ENCODE peak calls at places on chromosomes 12 and 14, in nine cellular contexts. F is T-cell; N is T follicular helper cell; T is HT-29; O is T-helper 17 cell; Q is choroid plexus epithelial cell; R is activated CD8-positive, alpha-beta memory T cell treated with anti-CD3 and anti-CD28 coated beads, Interleukin-2, amount 50 U/mL, for 4 hours; M is globus pallidus; E is head of caudate nucleus. Z is an unnamed sample.

GRCh38 chr12:27332407-27333310 is at the start of gene BMAL2:
- DNase-seq in F (peak), N (no peak), T (peak), O (peak), Q (peak), R (peak), M (no peak), E (no peak), Z (peak)

GRCh38 chr14:103127861-103128598 is 4.8 kb downstream of the TNFAIP2 start:
- DNase-seq in F (no peak), N (no peak), T (peak), O (no peak), Q (no peak), R (no peak), M (peak), E (no peak), Z (no peak)

GRCh38 chr12:89138048-89138852 is 214.1 kb downstream of the DUSP6 start:
- DNase-seq in F (no peak), N (no peak), T (no peak), O (no peak), Q (peak), R (no peak), M (no peak), E (no peak), Z (no peak)

GRCh38 chr12:113874999-113875561 is 91.0 kb downstream of the RBM19 start:
- DNase-seq in F (no peak), N (no peak), T (no peak), O (no peak), Q (peak), R (no peak), M (no peak), E (no peak), Z (no peak)

GRCh38 chr12:120618954-120619615 is 21.3 kb upstream of the CABP1 start:
- DNase-seq in F (no peak), N (no peak), T (no peak), O (no peak), Q (no peak), R (no peak), M (no peak), E (no peak), Z (no peak)

GRCh38 chr12:530871-531270 is 71.1 kb downstream of the B4GALNT3 start:
- DNase-seq in F (no peak), N (no peak), T (no peak), O (no peak), Q (no peak), R (no peak), M (no peak), E (no peak), Z (no peak)

GRCh38 chr14:70257526-70257925 is 68.8 kb upstream of the SLC8A3 start:
- DNase-seq in F (no peak), N (no peak), T (peak), O (no peak), Q (no peak), R (no peak), M (no peak), E (no peak), Z (no peak)

GRCh38 chr14:73463411-73463810 is 5.1 kb upstream of the NUMB start:
- DNase-seq in F (no peak), N (no peak), T (no peak), O (no peak), Q (peak), R (no peak), M (no peak), E (peak), Z (no peak)

GRCh38 chr12:91432079-91432478 is 249.5 kb upstream of the DCN start:
- DNase-seq in F (no peak), N (no peak), T (no peak), O (no peak), Q (peak), R (no peak), M (no peak), E (no peak), Z (no peak)

GRCh38 chr12:24821691-24822090 is 127.2 kb downstream of the BCAT1 start:
- DNase-seq in F (no peak), N (no peak), T (no peak), O (no peak), Q (peak), R (no peak), M (no peak), E (no peak), Z (no peak)

GRCh38 chr14:59197695-59198262 is 9.3 kb downstream of the DAAM1 start:
- DNase-seq in F (no peak), N (no peak), T (no peak), O (no peak), Q (no peak), R (no peak), M (no peak), E (no peak), Z (no peak)

GRCh38 chr12:12929696-12930095 is 22.3 kb downstream of the GPRC5D start:
- DNase-seq in F (no peak), N (no peak), T (no peak), O (no peak), Q (no peak), R (no peak), M (no peak), E (no peak), Z (no peak)

Z was measured in natural killer cell.